ENCODE peak calls at places on chromosomes 16 and 17, in four cellular contexts. V is stimulated activated CD4-positive, alpha-beta T cell treated with anti-CD3 and anti-CD28 coated beads, Interleukin-1b, Interleukin-23, amount 100 ng/mL, for 1 hour; M is stimulated activated CD8-positive, alpha-beta memory T cell treated with anti-CD3 and anti-CD28 coated beads, Interleukin-7, amount 100 ng/mL, for 1 hour; K is cardiac muscle cell. L is an unnamed sample.
A peak's percentile ranks its signal among the peaks of the same experiment; 100 is the strongest.

GRCh38 chr17:42723636-42724035 is 21.2 kb downstream of the EZH1 start:
- DNase-seq in V (no peak), M (no peak), K (no peak), L (no peak)

GRCh38 chr16:2428051-2428786 is 1.0 kb upstream of the CCNF start:
- DNase-seq in V (no peak), M (no peak), K (peak; percentile 38), L (no peak)

GRCh38 chr17:13592427-13592826 is 9.3 kb downstream of the HS3ST3A1 start:
- DNase-seq in V (no peak), M (no peak), K (peak; percentile 52), L (no peak)

GRCh38 chr17:44557653-44558285 is 485 bp downstream of the FZD2 start:
- DNase-seq in V (no peak), M (no peak), K (peak; percentile 67), L (no peak)

GRCh38 chr16:65312071-65312470 is 190.2 kb upstream of the CDH11 start:
- DNase-seq in V (no peak), M (no peak), K (peak; percentile 21), L (no peak)

GRCh38 chr16:10001258-10001785 is 180.9 kb downstream of the GRIN2A start:
- DNase-seq in V (no peak), M (no peak), K (no peak), L (no peak)

GRCh38 chr17:19384723-19385391 is 2.1 kb downstream of the MFAP4 start:
- DNase-seq in V (no peak), M (no peak), K (peak; percentile 98), L (no peak)

GRCh38 chr17:47604268-47604927 is 45.3 kb upstream of the KPNB1 start:
- DNase-seq in V (no peak), M (no peak), K (peak; percentile 49), L (no peak)

GRCh38 chr16:65534121-65534528 is 412.3 kb upstream of the CDH11 start:
- DNase-seq in V (no peak), M (no peak), K (peak; percentile 32), L (no peak)

GRCh38 chr17:39073916-39074315 is 77.5 kb downstream of the PLXDC1 start:
- DNase-seq in V (no peak), M (no peak), K (no peak), L (no peak)

GRCh38 chr17:34081269-34081668 is 173.8 kb upstream of the CCL2 start:
- DNase-seq in V (no peak), M (no peak), K (peak; percentile 16), L (no peak)

GRCh38 chr17:32120086-32120485 is 22.2 kb upstream of the RHOT1 start:
- DNase-seq in V (no peak), M (no peak), K (no peak), L (no peak)

GRCh38 chr16:53341787-53342186 is 92.5 kb upstream of the RBL2 start:
- DNase-seq in V (no peak), M (no peak), K (no peak), L (no peak)

GRCh38 chr16:11349599-11350276 is 4.5 kb downstream of the RMI2 start:
- DNase-seq in V (no peak), M (no peak), K (peak; percentile 68), L (no peak)

GRCh38 chr16:31874354-31875111 is 926 bp downstream of the ZNF267 start:
- DNase-seq in V (no peak), M (no peak), K (peak; percentile 51), L (no peak)

GRCh38 chr17:29930399-29931010 is 477 bp upstream of the SSH2 start:
- DNase-seq in V (no peak), M (no peak), K (no peak), L (no peak)

GRCh38 chr16:80580109-80580832 is 39.5 kb downstream of the DYNLRB2 start:
- DNase-seq in V (peak; percentile 23), M (no peak), K (peak; percentile 16), L (no peak)

GRCh38 chr16:4624827-4625616 is 396 bp downstream of the MGRN1 start:
- DNase-seq in V (no peak), M (peak; percentile 41), K (peak; percentile 68), L (no peak)

GRCh38 chr17:64291268-64291851 is 28.3 kb upstream of the TEX2 start:
- DNase-seq in V (no peak), M (no peak), K (no peak), L (no peak)

GRCh38 chr16:11793840-11794239 is 3.2 kb downstream of the ZC3H7A start:
- DNase-seq in V (no peak), M (no peak), K (no peak), L (no peak)

GRCh38 chr16:72626623-72627022 is 421.3 kb downstream of the ZFHX3 start:
- DNase-seq in V (no peak), M (no peak), K (no peak), L (no peak)

GRCh38 chr16:81127051-81127450 is 30.9 kb upstream of the GCSH start:
- DNase-seq in V (no peak), M (no peak), K (no peak), L (peak; percentile 24)

GRCh38 chr16:77295896-77296295 is 96.7 kb downstream of the SYCE1L start:
- DNase-seq in V (no peak), M (no peak), K (no peak), L (no peak)

GRCh38 chr17:13888043-13888442 is 181.3 kb upstream of the COX10 start:
- DNase-seq in V (no peak), M (no peak), K (peak; percentile 35), L (no peak)

GRCh38 chr17:77779711-77780539 is 178.6 kb upstream of the TNRC6C start:
- DNase-seq in V (no peak), M (no peak), K (peak; percentile 38), L (no peak)

GRCh38 chr17:40349477-40350409 is 14.8 kb downstream of the GJD3 start:
- DNase-seq in V (no peak), M (no peak), K (peak; percentile 63), L (no peak)